ENCODE peak calls at places on chromosome 12, in seven cellular contexts. V, K, Q, X, U, T and E are unnamed samples.

GRCh38 chr12:48296586-48297396 is 53.9 kb downstream of the ZNF641 start:
- DNase-seq in X (peak; percentile 81), U (peak; percentile 71), T (peak; percentile 43), K (peak; percentile 84), V (peak; percentile 77), Q (peak; percentile 6), E (peak; percentile 10)

GRCh38 chr12:32583535-32583934 is 95.6 kb upstream of the DNM1L start:
- DNase-seq in K (peak; percentile 63), X (no peak), Q (no peak), V (no peak), T (no peak), U (no peak), E (no peak)

GRCh38 chr12:106934277-106934676 is 21.4 kb upstream of the TMEM263 start:
- DNase-seq in U (no peak), V (no peak), Q (no peak), X (no peak), T (no peak), K (no peak), E (no peak)

GRCh38 chr12:5480218-5480952 is 48.5 kb downstream of the NTF3 start:
- DNase-seq in Q (no peak), U (no peak), X (no peak), T (no peak), K (no peak), V (no peak), E (no peak)

GRCh38 chr12:131676544-131676943 is 34.3 kb upstream of the SFSWAP start:
- DNase-seq in K (no peak), T (no peak), X (no peak), Q (no peak), V (no peak), U (no peak), E (no peak)

GRCh38 chr12:82608706-82609105 is 78.0 kb upstream of the TMTC2 start:
- DNase-seq in X (no peak), K (peak; percentile 11), Q (no peak), T (no peak), V (no peak), U (no peak), E (no peak)

GRCh38 chr12:94589591-94590001 is 60.8 kb downstream of the TMCC3 start:
- DNase-seq in Q (no peak), K (no peak), X (no peak), T (no peak), V (no peak), U (no peak), E (no peak)

GRCh38 chr12:110228756-110229155 is 52.3 kb upstream of the ATP2A2 start:
- DNase-seq in V (no peak), K (no peak), U (no peak), Q (no peak), T (no peak), X (no peak), E (no peak)

GRCh38 chr12:47819902-47820630 is at the start of gene HDAC7:
- DNase-seq in X (peak; percentile 93), Q (peak; percentile 62), U (peak; percentile 91), V (peak; percentile 82), K (peak; percentile 76), T (peak; percentile 75), E (peak; percentile 77)

GRCh38 chr12:109625131-109625559 is 51.6 kb downstream of the MVK start:
- DNase-seq in K (peak; percentile 33), T (no peak), U (no peak), V (no peak), Q (no peak), X (peak; percentile 40), E (no peak)

GRCh38 chr12:46089414-46090162 is 99.2 kb upstream of the SCAF11 start:
- DNase-seq in T (no peak), Q (no peak), V (no peak), U (no peak), K (no peak), X (no peak), E (no peak)

GRCh38 chr12:53205747-53206146 is 1.3 kb downstream of the ITGB7 start:
- DNase-seq in X (no peak), T (peak; percentile 46), K (peak; percentile 91), Q (peak; percentile 39), U (peak; percentile 75), V (peak; percentile 88), E (peak; percentile 67)

GRCh38 chr12:48029811-48030650 is 25.8 kb upstream of the COL2A1 start:
- DNase-seq in U (no peak), T (no peak), K (no peak), X (no peak), V (no peak), Q (no peak), E (no peak)

GRCh38 chr12:106461730-106462129 is 104.2 kb downstream of the POLR3B start:
- DNase-seq in Q (no peak), V (no peak), T (no peak), U (no peak), K (peak; percentile 13), X (peak; percentile 28), E (no peak)

GRCh38 chr12:62736596-62736995 is 198.4 kb downstream of the PPM1H start:
- DNase-seq in Q (no peak), T (no peak), U (no peak), K (peak; percentile 38), V (no peak), X (no peak), E (no peak)

GRCh38 chr12:26736563-26737486 is 96.2 kb downstream of the ITPR2 start:
- DNase-seq in Q (no peak), U (no peak), T (no peak), V (no peak), K (no peak), X (no peak), E (no peak)

GRCh38 chr12:12396727-12397126 is 39.8 kb downstream of the BORCS5 start:
- DNase-seq in X (no peak), K (no peak), U (no peak), T (no peak), Q (no peak), V (no peak), E (no peak)

GRCh38 chr12:121366063-121366459 is 13.8 kb upstream of the ANAPC5 start:
- DNase-seq in V (no peak), X (no peak), U (no peak), T (no peak), Q (no peak), K (no peak), E (no peak)

GRCh38 chr12:130719263-130719892 is 3.3 kb upstream of the RIMBP2 start:
- DNase-seq in T (no peak), X (no peak), V (no peak), K (no peak), Q (no peak), U (no peak), E (no peak)

GRCh38 chr12:54038260-54038759 is 5.5 kb downstream of the HOXC5 start:
- DNase-seq in K (no peak), V (no peak), Q (no peak), X (no peak), T (no peak), U (no peak), E (no peak)

GRCh38 chr12:29428630-29429029 is 47.7 kb upstream of the ERGIC2 start:
- DNase-seq in Q (no peak), K (peak; percentile 82), V (peak; percentile 18), T (no peak), X (no peak), U (no peak), E (no peak)

GRCh38 chr12:25382311-25383106 is 131.8 kb upstream of the KRAS start:
- DNase-seq in Q (no peak), K (no peak), X (no peak), U (no peak), T (no peak), V (peak; percentile 57), E (no peak)

GRCh38 chr12:105226219-105226618 is 9.8 kb downstream of the APPL2 start:
- DNase-seq in V (peak; percentile 41), X (peak; percentile 73), K (peak; percentile 71), T (no peak), Q (no peak), U (peak; percentile 79), E (no peak)

GRCh38 chr12:10361622-10362021 is 28.2 kb downstream of the KLRK1 start:
- DNase-seq in U (no peak), V (no peak), Q (no peak), T (no peak), K (peak; percentile 67), X (no peak), E (no peak)